ENCODE peak calls at places on chromosomes 2 and 18, in nine cellular contexts. J is NCI-H2081, R is HEK293T, O is substantia nigra, Q is RCC 7860, L is A549, X is ACHN, M is GM12892, I is AML-193. A is an unnamed sample.

GRCh38 chr2:172790404-172790803 is 54.8 kb downstream of the RAPGEF4 start:
- DNase-seq in J (no peak), R (no peak), O (no peak), Q (no peak), L (no peak), X (no peak), M (no peak), I (no peak), A (no peak)

GRCh38 chr2:226215902-226216503 is 583.6 kb downstream of the IRS1 start:
- DNase-seq in J (peak), R (peak), O (no peak), Q (no peak), L (no peak), X (peak), M (no peak), I (peak), A (no peak)

GRCh38 chr18:49177812-49178211 is 227.0 kb upstream of the SMAD7 start:
- DNase-seq in J (no peak), R (no peak), O (no peak), Q (peak), L (peak), X (peak), M (no peak), I (no peak), A (no peak)

GRCh38 chr18:62452280-62452824 is 70.5 kb upstream of the ZCCHC2 start:
- DNase-seq in J (no peak), R (no peak), O (no peak), Q (no peak), L (peak), X (no peak), M (no peak), I (peak), A (no peak)

GRCh38 chr2:207223051-207223450 is 57.3 kb upstream of the KLF7 start:
- DNase-seq in J (no peak), R (peak), O (no peak), Q (peak), L (no peak), X (peak), M (no peak), I (no peak), A (peak)

GRCh38 chr2:233974530-233975071 is 57.4 kb downstream of the TRPM8 start:
- DNase-seq in J (no peak), R (peak), O (no peak), Q (peak), L (peak), X (peak), M (no peak), I (no peak), A (peak)

GRCh38 chr18:74097803-74098202 is 49.8 kb downstream of the FBXO15 start:
- DNase-seq in J (no peak), R (no peak), O (no peak), Q (no peak), L (no peak), X (no peak), M (no peak), I (no peak), A (no peak)

GRCh38 chr18:27901424-27902226 is 275.3 kb downstream of the CDH2 start:
- DNase-seq in J (peak), R (no peak), O (no peak), Q (no peak), L (no peak), X (no peak), M (no peak), I (no peak), A (no peak)

GRCh38 chr2:154697422-154698237 is 865 bp upstream of the KCNJ3 start:
- DNase-seq in J (peak), R (peak), O (no peak), Q (no peak), L (no peak), X (peak), M (no peak), I (no peak), A (no peak)

GRCh38 chr2:43764086-43764710 is 9.6 kb upstream of the DYNC2LI1 start:
- DNase-seq in J (no peak), R (no peak), O (no peak), Q (no peak), L (no peak), X (no peak), M (no peak), I (no peak), A (no peak)

GRCh38 chr2:128506534-128506933 is 187.9 kb upstream of the HS6ST1 start:
- DNase-seq in J (no peak), R (no peak), O (no peak), Q (no peak), L (no peak), X (no peak), M (no peak), I (no peak), A (no peak)

GRCh38 chr2:19137433-19137832 is 221.0 kb downstream of the OSR1 start:
- DNase-seq in J (no peak), R (no peak), O (no peak), Q (no peak), L (no peak), X (no peak), M (no peak), I (no peak), A (no peak)

GRCh38 chr2:18067980-18068379 is 189.5 kb downstream of the KCNS3 start:
- DNase-seq in J (no peak), R (no peak), O (no peak), Q (no peak), L (no peak), X (no peak), M (no peak), I (no peak), A (no peak)

GRCh38 chr2:35973132-35973736 is 382.3 kb upstream of the CRIM1 start:
- DNase-seq in J (no peak), R (peak), O (no peak), Q (peak), L (peak), X (peak), M (no peak), I (peak), A (peak)

GRCh38 chr2:136067465-136067864 is 50.5 kb downstream of the CXCR4 start:
- DNase-seq in J (no peak), R (no peak), O (no peak), Q (no peak), L (no peak), X (no peak), M (no peak), I (no peak), A (no peak)

GRCh38 chr18:57210101-57210661 is 63.3 kb downstream of the BOD1L2 start:
- DNase-seq in J (peak), R (peak), O (no peak), Q (peak), L (peak), X (peak), M (no peak), I (no peak), A (peak)

GRCh38 chr2:120502761-120503160 is 156.8 kb downstream of the INHBB start:
- DNase-seq in J (no peak), R (no peak), O (no peak), Q (no peak), L (no peak), X (no peak), M (no peak), I (no peak), A (no peak)

GRCh38 chr18:77115461-77115907 is 17.1 kb downstream of the MBP start:
- DNase-seq in J (no peak), R (no peak), O (no peak), Q (peak), L (no peak), X (peak), M (no peak), I (no peak), A (no peak)

GRCh38 chr2:24559714-24560113 is 68.7 kb downstream of the NCOA1 start:
- DNase-seq in J (no peak), R (no peak), O (no peak), Q (no peak), L (no peak), X (no peak), M (no peak), I (no peak), A (no peak)

GRCh38 chr18:3604626-3605408 is 154.8 kb downstream of the TGIF1 start:
- DNase-seq in J (no peak), R (no peak), O (no peak), Q (peak), L (no peak), X (peak), M (no peak), I (peak), A (peak)

GRCh38 chr2:27545348-27546141 is 37.3 kb upstream of the ZNF512 start:
- DNase-seq in J (no peak), R (no peak), O (no peak), Q (peak), L (no peak), X (no peak), M (no peak), I (no peak), A (no peak)

GRCh38 chr18:23282437-23282781 is 147.1 kb downstream of the CABLES1 start:
- DNase-seq in J (no peak), R (no peak), O (no peak), Q (no peak), L (no peak), X (no peak), M (no peak), I (no peak), A (no peak)

GRCh38 chr2:47686018-47686417 is 96.9 kb upstream of the MSH6 start:
- DNase-seq in J (no peak), R (no peak), O (no peak), Q (no peak), L (no peak), X (no peak), M (no peak), I (no peak), A (no peak)

GRCh38 chr2:20208487-20208882 is 16.4 kb downstream of the SDC1 start:
- DNase-seq in J (no peak), R (no peak), O (no peak), Q (no peak), L (no peak), X (no peak), M (no peak), I (no peak), A (no peak)

GRCh38 chr2:240069846-240070245 is 16.5 kb upstream of the OR6B3 start:
- DNase-seq in J (no peak), R (no peak), O (no peak), Q (no peak), L (no peak), X (no peak), M (no peak), I (no peak), A (no peak)

GRCh38 chr2:71455741-71456569 is 2.6 kb downstream of the DYSF start:
- DNase-seq in J (no peak), R (no peak), O (no peak), Q (peak), L (no peak), X (peak), M (no peak), I (peak), A (peak)

GRCh38 chr2:51710222-51710621 is 678.3 kb upstream of the NRXN1 start:
- DNase-seq in J (peak), R (peak), O (no peak), Q (no peak), L (no peak), X (peak), M (no peak), I (peak), A (no peak)

GRCh38 chr2:38090928-38091327 is 15.0 kb upstream of the CYP1B1 start:
- DNase-seq in J (no peak), R (no peak), O (no peak), Q (no peak), L (no peak), X (no peak), M (no peak), I (no peak), A (no peak)

GRCh38 chr2:67526283-67526682 is 129.2 kb downstream of the ETAA1 start:
- DNase-seq in J (no peak), R (no peak), O (no peak), Q (no peak), L (no peak), X (no peak), M (no peak), I (no peak), A (no peak)